ENCODE peak calls at places on chromosomes 16 and 17, in four cellular contexts. Y, T, R and V are unnamed samples.

GRCh38 chr17:77958716-77959215 is 263 bp downstream of the TNRC6C start:
- DNase-seq in Y (no peak), T (no peak), R (no peak), V (no peak)

GRCh38 chr17:64157669-64158180 is 27.8 kb upstream of the ERN1 start:
- DNase-seq in Y (no peak), T (no peak), R (no peak), V (no peak)

GRCh38 chr17:226773-227580 is 45.5 kb upstream of the DOC2B start:
- DNase-seq in Y (peak), T (no peak), R (no peak), V (peak)

GRCh38 chr17:40304464-40304863 is 4.5 kb upstream of the RARA start:
- DNase-seq in Y (no peak), T (no peak), R (no peak), V (no peak)

GRCh38 chr17:56902350-56902749 is 11.5 kb downstream of the TRIM25 start:
- DNase-seq in Y (peak), T (no peak), R (no peak), V (no peak)

GRCh38 chr17:60049936-60050335 is 28.8 kb downstream of the HEATR6 start:
- DNase-seq in Y (no peak), T (no peak), R (no peak), V (no peak)

GRCh38 chr16:28187595-28188004 is 24.2 kb downstream of the XPO6 start:
- DNase-seq in Y (no peak), T (no peak), R (no peak), V (no peak)

GRCh38 chr16:29876186-29876577 is 13.2 kb upstream of the CDIPT start:
- DNase-seq in Y (no peak), T (no peak), R (no peak), V (no peak)

GRCh38 chr17:59332890-59333377 is 1.5 kb downstream of the YPEL2 start:
- DNase-seq in Y (peak), T (peak), R (no peak), V (peak)

GRCh38 chr17:1474402-1475189 is 17.9 kb downstream of the MYO1C start:
- DNase-seq in Y (peak), T (no peak), R (no peak), V (no peak)

GRCh38 chr17:55722742-55723487 is at the start of gene TMEM100:
- DNase-seq in Y (no peak), T (no peak), R (peak), V (no peak)

GRCh38 chr16:13937411-13937810 is 17.5 kb downstream of the ERCC4 start:
- DNase-seq in Y (no peak), T (no peak), R (no peak), V (no peak)

GRCh38 chr16:22692916-22693646 is 120.9 kb upstream of the HS3ST2 start:
- DNase-seq in Y (no peak), T (no peak), R (no peak), V (no peak)

GRCh38 chr17:73348018-73348823 is 36.4 kb upstream of the CDC42EP4 start:
- DNase-seq in Y (no peak), T (no peak), R (no peak), V (no peak)

GRCh38 chr17:48472485-48473281 is 42.7 kb upstream of the SKAP1 start:
- DNase-seq in Y (no peak), T (no peak), R (no peak), V (no peak)

GRCh38 chr17:33375783-33376182 is 82.7 kb upstream of the ASIC2 start:
- DNase-seq in Y (no peak), T (no peak), R (no peak), V (no peak)

GRCh38 chr16:81738831-81739496 is 40.1 kb upstream of the PLCG2 start:
- DNase-seq in Y (peak), T (peak), R (no peak), V (peak)

GRCh38 chr16:89958068-89958467 is 9.5 kb downstream of the DEF8 start:
- DNase-seq in Y (no peak), T (no peak), R (no peak), V (peak)

GRCh38 chr16:67549936-67550335 is 12.4 kb upstream of the CTCF start:
- DNase-seq in Y (no peak), T (no peak), R (no peak), V (no peak)

GRCh38 chr17:17520599-17521232 is 24.5 kb upstream of the RASD1 start:
- DNase-seq in Y (no peak), T (no peak), R (no peak), V (no peak)

GRCh38 chr17:13601776-13602551 is at the start of gene HS3ST3A1:
- DNase-seq in Y (peak), T (peak), R (peak), V (peak)

GRCh38 chr17:66689192-66689591 is 145.7 kb upstream of the CACNG5 start:
- DNase-seq in Y (no peak), T (no peak), R (no peak), V (no peak)

DNA sequence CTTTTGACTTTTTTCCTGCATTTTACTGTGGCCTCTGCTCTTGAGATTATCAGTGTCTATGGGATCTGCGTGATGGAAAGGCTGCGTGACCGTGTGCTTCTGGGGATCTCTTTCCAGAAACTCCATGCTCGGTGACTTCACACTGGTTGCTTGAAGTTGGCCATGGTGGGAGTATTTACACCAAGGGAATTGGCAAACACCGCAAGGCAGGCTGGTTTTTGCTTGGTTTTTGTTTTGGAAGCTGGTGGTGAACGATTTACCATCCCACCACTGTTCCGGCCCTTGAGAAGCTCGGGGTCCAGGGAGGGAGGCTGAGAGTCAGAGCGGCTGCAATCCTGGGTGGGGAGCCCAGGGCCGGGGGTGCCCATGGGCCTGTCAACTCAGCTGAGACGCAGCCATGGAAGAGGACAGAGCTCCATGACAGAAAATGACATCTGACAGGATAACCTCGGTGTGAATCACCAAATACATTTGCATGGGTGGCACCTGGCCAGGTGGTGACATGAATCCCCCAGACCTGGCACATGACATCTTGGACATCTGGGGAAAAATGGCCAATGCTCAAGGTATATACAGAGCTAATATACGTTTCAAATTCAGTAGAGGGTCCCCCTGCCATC is 11.1 kb downstream of the CRISPLD2 start:
- DNase-seq in Y (no peak), T (no peak), R (no peak), V (no peak)
- H3K27ac ChIP-seq in Y (no peak), T (peak), R (no peak), V (peak)

GRCh38 chr16:4414187-4414909 is 2.0 kb downstream of the CORO7 start:
- DNase-seq in Y (no peak), T (peak), R (no peak), V (peak)
- H3K27ac ChIP-seq in Y (no peak), T (peak), R (no peak), V (peak)

GRCh38 chr17:75477493-75477862 is 21.0 kb downstream of the TMEM94 start:
- DNase-seq in Y (no peak), T (no peak), R (no peak), V (no peak)
- H3K27ac ChIP-seq in Y (peak), T (no peak), R (peak), V (peak)

DNA sequence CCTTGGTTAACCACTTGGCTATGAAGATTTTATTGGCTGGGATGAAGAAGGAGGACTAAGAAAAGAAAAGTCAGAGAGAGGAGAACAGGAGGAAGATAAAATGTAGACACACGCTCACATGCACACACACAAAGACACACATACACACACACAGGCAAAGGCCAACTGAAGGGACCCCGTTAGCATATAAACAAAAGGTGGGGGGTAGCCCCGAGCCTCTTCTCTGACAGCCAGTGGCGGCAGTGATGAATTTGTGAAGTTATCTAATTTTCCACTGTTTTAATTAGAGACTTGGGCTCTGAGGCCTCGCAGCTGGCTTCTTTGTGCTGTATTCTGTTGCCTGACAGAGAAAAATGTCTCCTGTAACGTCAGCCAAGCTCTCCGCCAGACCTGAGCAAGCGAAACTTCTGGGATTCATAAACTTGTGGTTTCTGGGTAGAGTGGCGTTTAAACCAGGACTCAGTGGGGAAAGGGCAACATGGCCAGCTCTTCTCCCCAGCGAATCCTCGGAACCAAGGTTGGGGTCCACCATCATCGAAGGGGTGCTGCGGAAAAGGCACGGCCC is 113.9 kb upstream of the FOXF1 start:
- DNase-seq in Y (no peak), T (peak), R (no peak), V (no peak)
- H3K27ac ChIP-seq in Y (no peak), T (peak), R (no peak), V (no peak)

DNA sequence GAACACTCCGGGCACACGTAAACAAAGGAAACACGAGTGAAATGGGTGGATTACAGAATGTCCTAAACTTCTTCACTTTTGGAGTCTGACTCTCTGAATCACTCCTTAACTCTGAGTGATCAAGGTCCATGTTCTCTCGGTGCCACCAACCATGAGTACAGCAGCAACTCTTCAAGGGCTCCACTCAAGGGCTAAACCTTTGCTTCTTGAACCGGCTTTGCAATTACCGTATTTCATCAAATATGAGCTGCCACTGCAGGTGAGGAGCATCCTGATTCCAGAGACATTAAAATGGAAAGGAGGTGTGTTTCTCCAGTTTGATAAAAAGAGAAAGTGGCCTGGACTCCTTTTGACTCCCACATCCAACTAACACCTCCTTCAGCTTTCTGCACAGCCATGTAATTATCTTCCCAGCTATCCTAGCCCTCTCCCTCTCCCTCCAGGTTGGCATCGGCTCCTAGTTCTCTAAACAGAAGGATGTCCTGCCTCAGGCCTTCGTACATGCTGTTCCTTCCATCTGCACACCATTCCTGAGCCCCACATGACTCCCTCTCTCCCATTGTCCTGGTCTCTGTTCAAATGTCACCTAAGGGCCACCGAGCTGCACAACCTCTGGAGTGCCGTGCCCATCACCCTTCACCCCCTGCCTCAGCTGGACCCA is 61.4 kb downstream of the ZDHHC7 start:
- DNase-seq in Y (no peak), T (no peak), R (no peak), V (no peak)
- H3K27ac ChIP-seq in Y (no peak), T (no peak), R (no peak), V (no peak)

GRCh38 chr17:43410557-43411368 is 12.0 kb downstream of the ARL4D start:
- DNase-seq in Y (peak), T (no peak), R (no peak), V (no peak)
- H3K27ac ChIP-seq in Y (no peak), T (no peak), R (no peak), V (no peak)

GRCh38 chr16:66332599-66332998 is 33.9 kb upstream of the CDH5 start:
- DNase-seq in Y (no peak), T (no peak), R (no peak), V (peak)
- H3K27ac ChIP-seq in Y (no peak), T (no peak), R (no peak), V (no peak)